ENCODE peak calls at places on chromosomes 2 and 18, in ten cellular contexts. One of them, this sample, is unnamed.

GRCh38 chr2:112814278-112814677 is 22.3 kb downstream of the IL1B start:
- DNase-seq in hypothalamus: no peak
- DNase-seq in T-helper 17 cell: no peak
- DNase-seq in HFFc6: peak
- DNase-seq in T-cell: no peak
- DNase-seq in head of caudate nucleus: no peak
- DNase-seq in iPS-NIHi11: peak
- DNase-seq in cardiac fibroblast: peak
- DNase-seq in renal cortical epithelial cell: no peak
- DNase-seq in activated T-cell treated with anti-CD3 and anti-CD28 coated beads for 1 hour: no peak
- DNase-seq in this sample: no peak

GRCh38 chr2:24683408-24683807 is 109.8 kb downstream of the PTRHD1 start:
- DNase-seq in hypothalamus: no peak
- DNase-seq in T-helper 17 cell: no peak
- DNase-seq in HFFc6: no peak
- DNase-seq in T-cell: no peak
- DNase-seq in head of caudate nucleus: no peak
- DNase-seq in iPS-NIHi11: no peak
- DNase-seq in cardiac fibroblast: no peak
- DNase-seq in renal cortical epithelial cell: no peak
- DNase-seq in activated T-cell treated with anti-CD3 and anti-CD28 coated beads for 1 hour: no peak
- DNase-seq in this sample: no peak

GRCh38 chr2:9152975-9153402 is 53.6 kb upstream of the ASAP2 start:
- DNase-seq in hypothalamus: no peak
- DNase-seq in T-helper 17 cell: no peak
- DNase-seq in HFFc6: no peak
- DNase-seq in T-cell: no peak
- DNase-seq in head of caudate nucleus: no peak
- DNase-seq in iPS-NIHi11: no peak
- DNase-seq in cardiac fibroblast: peak
- DNase-seq in renal cortical epithelial cell: no peak
- DNase-seq in activated T-cell treated with anti-CD3 and anti-CD28 coated beads for 1 hour: no peak
- DNase-seq in this sample: no peak

GRCh38 chr18:48136051-48136543 is 205.6 kb upstream of the SMAD2 start:
- DNase-seq in hypothalamus: no peak
- DNase-seq in T-helper 17 cell: no peak
- DNase-seq in HFFc6: no peak
- DNase-seq in T-cell: no peak
- DNase-seq in head of caudate nucleus: no peak
- DNase-seq in iPS-NIHi11: peak
- DNase-seq in cardiac fibroblast: no peak
- DNase-seq in renal cortical epithelial cell: no peak
- DNase-seq in activated T-cell treated with anti-CD3 and anti-CD28 coated beads for 1 hour: no peak
- DNase-seq in this sample: no peak

GRCh38 chr18:55119434-55119833 is 160.2 kb upstream of the CCDC68 start:
- DNase-seq in hypothalamus: no peak
- DNase-seq in T-helper 17 cell: no peak
- DNase-seq in HFFc6: no peak
- DNase-seq in T-cell: no peak
- DNase-seq in head of caudate nucleus: no peak
- DNase-seq in iPS-NIHi11: no peak
- DNase-seq in cardiac fibroblast: no peak
- DNase-seq in renal cortical epithelial cell: no peak
- DNase-seq in activated T-cell treated with anti-CD3 and anti-CD28 coated beads for 1 hour: no peak
- DNase-seq in this sample: no peak

GRCh38 chr2:189050110-189050712 is 76.0 kb downstream of the COL3A1 start:
- DNase-seq in hypothalamus: no peak
- DNase-seq in T-helper 17 cell: no peak
- DNase-seq in HFFc6: no peak
- DNase-seq in T-cell: no peak
- DNase-seq in head of caudate nucleus: no peak
- DNase-seq in iPS-NIHi11: no peak
- DNase-seq in cardiac fibroblast: no peak
- DNase-seq in renal cortical epithelial cell: no peak
- DNase-seq in activated T-cell treated with anti-CD3 and anti-CD28 coated beads for 1 hour: no peak
- DNase-seq in this sample: no peak

GRCh38 chr18:35407871-35408481 is 30.8 kb upstream of the ZNF396 start:
- DNase-seq in hypothalamus: no peak
- DNase-seq in T-helper 17 cell: peak
- DNase-seq in HFFc6: peak
- DNase-seq in T-cell: no peak
- DNase-seq in head of caudate nucleus: no peak
- DNase-seq in iPS-NIHi11: peak
- DNase-seq in cardiac fibroblast: peak
- DNase-seq in renal cortical epithelial cell: peak
- DNase-seq in activated T-cell treated with anti-CD3 and anti-CD28 coated beads for 1 hour: peak
- DNase-seq in this sample: no peak

GRCh38 chr2:219560037-219560892 is 11.1 kb downstream of the OBSL1 start:
- DNase-seq in hypothalamus: no peak
- DNase-seq in T-helper 17 cell: no peak
- DNase-seq in HFFc6: no peak
- DNase-seq in T-cell: no peak
- DNase-seq in head of caudate nucleus: no peak
- DNase-seq in iPS-NIHi11: peak
- DNase-seq in cardiac fibroblast: no peak
- DNase-seq in renal cortical epithelial cell: peak
- DNase-seq in activated T-cell treated with anti-CD3 and anti-CD28 coated beads for 1 hour: no peak
- DNase-seq in this sample: no peak

GRCh38 chr2:196307775-196308174 is 136.4 kb upstream of the STK17B start:
- DNase-seq in hypothalamus: no peak
- DNase-seq in T-helper 17 cell: no peak
- DNase-seq in HFFc6: no peak
- DNase-seq in T-cell: no peak
- DNase-seq in head of caudate nucleus: no peak
- DNase-seq in iPS-NIHi11: no peak
- DNase-seq in cardiac fibroblast: no peak
- DNase-seq in renal cortical epithelial cell: no peak
- DNase-seq in activated T-cell treated with anti-CD3 and anti-CD28 coated beads for 1 hour: no peak
- DNase-seq in this sample: no peak

GRCh38 chr2:111897924-111898702 is at the start of gene MERTK:
- DNase-seq in hypothalamus: no peak
- DNase-seq in T-helper 17 cell: peak
- DNase-seq in HFFc6: no peak
- DNase-seq in T-cell: peak
- DNase-seq in head of caudate nucleus: peak
- DNase-seq in iPS-NIHi11: peak
- DNase-seq in cardiac fibroblast: peak
- DNase-seq in renal cortical epithelial cell: peak
- DNase-seq in activated T-cell treated with anti-CD3 and anti-CD28 coated beads for 1 hour: peak
- DNase-seq in this sample: peak

GRCh38 chr2:238636269-238637073 is 209.7 kb downstream of the ASB1 start:
- DNase-seq in hypothalamus: no peak
- DNase-seq in T-helper 17 cell: no peak
- DNase-seq in HFFc6: peak
- DNase-seq in T-cell: no peak
- DNase-seq in head of caudate nucleus: no peak
- DNase-seq in iPS-NIHi11: no peak
- DNase-seq in cardiac fibroblast: no peak
- DNase-seq in renal cortical epithelial cell: no peak
- DNase-seq in activated T-cell treated with anti-CD3 and anti-CD28 coated beads for 1 hour: no peak
- DNase-seq in this sample: no peak

GRCh38 chr2:234399451-234400246 is 97.2 kb downstream of the ARL4C start:
- DNase-seq in hypothalamus: no peak
- DNase-seq in T-helper 17 cell: no peak
- DNase-seq in HFFc6: peak
- DNase-seq in T-cell: no peak
- DNase-seq in head of caudate nucleus: no peak
- DNase-seq in iPS-NIHi11: no peak
- DNase-seq in cardiac fibroblast: no peak
- DNase-seq in renal cortical epithelial cell: peak
- DNase-seq in activated T-cell treated with anti-CD3 and anti-CD28 coated beads for 1 hour: no peak
- DNase-seq in this sample: no peak

GRCh38 chr2:131413148-131413747 is 49.3 kb upstream of the RAB6D start:
- DNase-seq in hypothalamus: no peak
- DNase-seq in T-helper 17 cell: no peak
- DNase-seq in HFFc6: peak
- DNase-seq in T-cell: no peak
- DNase-seq in head of caudate nucleus: no peak
- DNase-seq in iPS-NIHi11: peak
- DNase-seq in cardiac fibroblast: peak
- DNase-seq in renal cortical epithelial cell: peak
- DNase-seq in activated T-cell treated with anti-CD3 and anti-CD28 coated beads for 1 hour: no peak
- DNase-seq in this sample: no peak

GRCh38 chr2:29239209-29239960 is 124.2 kb downstream of the CLIP4 start:
- DNase-seq in hypothalamus: no peak
- DNase-seq in T-helper 17 cell: no peak
- DNase-seq in HFFc6: no peak
- DNase-seq in T-cell: no peak
- DNase-seq in head of caudate nucleus: no peak
- DNase-seq in iPS-NIHi11: no peak
- DNase-seq in cardiac fibroblast: no peak
- DNase-seq in renal cortical epithelial cell: no peak
- DNase-seq in activated T-cell treated with anti-CD3 and anti-CD28 coated beads for 1 hour: no peak
- DNase-seq in this sample: no peak

GRCh38 chr2:203811491-203812221 is 55.9 kb upstream of the CTLA4 start:
- DNase-seq in hypothalamus: no peak
- DNase-seq in T-helper 17 cell: peak
- DNase-seq in HFFc6: peak
- DNase-seq in T-cell: peak
- DNase-seq in head of caudate nucleus: peak
- DNase-seq in iPS-NIHi11: no peak
- DNase-seq in cardiac fibroblast: peak
- DNase-seq in renal cortical epithelial cell: peak
- DNase-seq in activated T-cell treated with anti-CD3 and anti-CD28 coated beads for 1 hour: peak
- DNase-seq in this sample: no peak

GRCh38 chr2:240570531-240571313 is 2.4 kb downstream of the RNPEPL1 start:
- DNase-seq in hypothalamus: no peak
- DNase-seq in T-helper 17 cell: peak
- DNase-seq in HFFc6: no peak
- DNase-seq in T-cell: no peak
- DNase-seq in head of caudate nucleus: peak
- DNase-seq in iPS-NIHi11: no peak
- DNase-seq in cardiac fibroblast: no peak
- DNase-seq in renal cortical epithelial cell: no peak
- DNase-seq in activated T-cell treated with anti-CD3 and anti-CD28 coated beads for 1 hour: no peak
- DNase-seq in this sample: no peak

GRCh38 chr2:11742702-11743530 is 3.5 kb upstream of the LPIN1 start:
- DNase-seq in hypothalamus: no peak
- DNase-seq in T-helper 17 cell: no peak
- DNase-seq in HFFc6: no peak
- DNase-seq in T-cell: no peak
- DNase-seq in head of caudate nucleus: no peak
- DNase-seq in iPS-NIHi11: no peak
- DNase-seq in cardiac fibroblast: no peak
- DNase-seq in renal cortical epithelial cell: no peak
- DNase-seq in activated T-cell treated with anti-CD3 and anti-CD28 coated beads for 1 hour: no peak
- DNase-seq in this sample: no peak